ENCODE peak calls at places on chromosomes 6 and 20, in six cellular contexts. J, T, O, X, L and M are unnamed samples.

GRCh38 chr20:9611921-9612320 is 97.5 kb downstream of the LAMP5 start:
- DNase-seq in J (no peak), T (no peak), O (no peak), X (no peak), L (no peak), M (no peak)

GRCh38 chr20:18857640-18858039 is 44.1 kb downstream of the SCP2D1 start:
- DNase-seq in J (no peak), T (no peak), O (no peak), X (no peak), L (no peak), M (no peak)

GRCh38 chr6:115901896-115902295 is 158.8 kb downstream of the FRK start:
- DNase-seq in J (no peak), T (no peak), O (no peak), X (no peak), L (no peak), M (no peak)

GRCh38 chr6:106692112-106692822 is 62.9 kb downstream of the QRSL1 start:
- DNase-seq in J (no peak), T (no peak), O (no peak), X (no peak), L (no peak), M (no peak)

GRCh38 chr20:25355191-25355590 is 35.4 kb downstream of the ABHD12 start:
- DNase-seq in J (no peak), T (no peak), O (no peak), X (no peak), L (no peak), M (no peak)

GRCh38 chr6:151716446-151717047 is 90.9 kb upstream of the ESR1 start:
- DNase-seq in J (peak; percentile 60), T (no peak), O (peak; percentile 66), X (no peak), L (no peak), M (no peak)

GRCh38 chr20:43895235-43895634 is 19.4 kb upstream of the TOX2 start:
- DNase-seq in J (no peak), T (no peak), O (no peak), X (no peak), L (no peak), M (no peak)

GRCh38 chr6:83511901-83512681 is at the start of gene PRSS35:
- DNase-seq in J (peak; percentile 84), T (no peak), O (peak; percentile 7), X (no peak), L (peak; percentile 31), M (no peak)

GRCh38 chr6:32945106-32945761 is 4.4 kb upstream of the HLA-DMB start:
- DNase-seq in J (no peak), T (peak; percentile 67), O (no peak), X (no peak), L (no peak), M (no peak)

GRCh38 chr6:38136547-38136946 is 317.0 kb downstream of the ZFAND3 start:
- DNase-seq in J (no peak), T (no peak), O (no peak), X (no peak), L (no peak), M (no peak)

DNA sequence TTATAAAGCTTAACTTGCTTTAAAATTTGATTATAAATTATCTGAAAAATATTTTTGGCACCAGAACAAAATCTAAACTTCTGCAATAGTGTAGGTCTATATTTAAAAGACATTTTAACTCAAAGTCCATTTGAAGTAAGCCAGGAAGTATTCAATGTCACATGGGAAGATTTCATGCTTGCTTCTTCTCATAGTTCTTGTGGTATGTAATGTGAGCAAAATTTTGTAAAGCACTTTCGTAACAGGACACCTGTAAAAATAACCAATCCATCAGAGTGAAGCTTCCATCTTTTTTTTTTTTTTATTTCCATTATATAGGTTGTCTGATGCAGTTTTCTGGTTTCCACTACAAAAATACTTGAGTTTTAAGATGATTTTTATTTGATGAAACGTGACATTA is 386.1 kb downstream of the LAMA2 start:
- DNase-seq in J (no peak), T (no peak), O (no peak), X (no peak), L (no peak), M (no peak)
- TF ChIP-seq TAF1 in J (no peak), T (no peak), O (no peak), X (no peak), L (no peak), M (no peak)

GRCh38 chr20:40339661-40340449 is 349.2 kb downstream of the MAFB start:
- DNase-seq in J (no peak), T (no peak), O (no peak), X (no peak), L (no peak), M (no peak)
- TF ChIP-seq POLR2AphosphoS5 in J (no peak), T (no peak), O (no peak), X (no peak), L (no peak), M (no peak)

GRCh38 chr6:16809753-16810358 is 48.6 kb upstream of the ATXN1 start:
- DNase-seq in J (no peak), T (no peak), O (no peak), X (no peak), L (no peak), M (no peak)

GRCh38 chr6:16810411-16810810 is 49.2 kb upstream of the ATXN1 start:
- DNase-seq in J (no peak), T (no peak), O (no peak), X (no peak), L (no peak), M (no peak)

GRCh38 chr6:16812993-16813392 is 51.7 kb upstream of the ATXN1 start:
- DNase-seq in J (no peak), T (no peak), O (no peak), X (no peak), L (no peak), M (no peak)

GRCh38 chr6:16807956-16808355 is 46.7 kb upstream of the ATXN1 start:
- DNase-seq in J (no peak), T (no peak), O (peak; percentile 94), X (no peak), L (no peak), M (no peak)

GRCh38 chr6:16811277-16811979 is 50.2 kb upstream of the ATXN1 start:
- DNase-seq in J (no peak), T (no peak), O (no peak), X (no peak), L (no peak), M (no peak)
- TF ChIP-seq POLR2A in J (no peak), T (no peak), O (no peak), X (no peak), L (no peak), M (no peak)

DNA sequence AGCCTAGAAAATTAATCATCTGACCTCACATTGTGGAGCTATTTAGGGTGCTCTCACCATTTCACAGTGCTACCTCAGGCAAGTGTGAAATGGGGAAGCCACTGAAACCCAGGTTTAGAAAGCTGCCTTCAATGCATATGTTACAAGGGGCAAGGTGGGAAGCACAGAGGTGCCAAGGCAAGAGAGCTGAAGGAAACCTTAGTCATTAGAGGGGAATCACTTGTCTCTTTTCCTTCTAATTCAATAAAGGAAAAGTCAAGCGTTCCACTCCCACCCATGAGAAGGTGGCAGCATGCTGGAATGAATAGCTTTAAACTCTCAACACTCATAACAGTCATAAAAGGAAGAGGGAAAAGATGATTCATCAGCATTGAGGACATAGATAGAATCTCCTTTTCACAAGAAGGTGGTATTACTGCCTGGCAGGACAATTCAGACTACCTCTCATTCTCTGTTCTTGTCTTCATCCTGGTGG is 251.9 kb upstream of the IRAK1BP1 start:
- DNase-seq in J (no peak), T (peak; percentile 33), O (no peak), X (no peak), L (no peak), M (no peak)
- TF ChIP-seq TAF1 in J (no peak), T (no peak), O (no peak), X (no peak), L (no peak), M (no peak)

GRCh38 chr6:12033770-12034169 is 21.7 kb downstream of the HIVEP1 start:
- DNase-seq in J (no peak), T (no peak), O (no peak), X (no peak), L (no peak), M (no peak)
- TF ChIP-seq POLR2AphosphoS5 in J (no peak), T (no peak), O (no peak), X (no peak), L (no peak), M (no peak)

GRCh38 chr20:35301426-35301825 is 9.2 kb upstream of the FAM83C start:
- DNase-seq in J (no peak), T (no peak), O (no peak), X (no peak), L (no peak), M (no peak)

GRCh38 chr20:35303382-35303734 is 11.1 kb upstream of the FAM83C start:
- DNase-seq in J (no peak), T (no peak), O (no peak), X (no peak), L (no peak), M (no peak)

GRCh38 chr20:35303735-35304431 is 11.7 kb upstream of the FAM83C start:
- DNase-seq in J (peak; percentile 93), T (peak; percentile 31), O (peak; percentile 91), X (peak; percentile 74), L (peak; percentile 91), M (peak; percentile 73)

GRCh38 chr20:35300469-35301262 is 8.4 kb upstream of the FAM83C start:
- DNase-seq in J (no peak), T (no peak), O (no peak), X (no peak), L (no peak), M (no peak)

GRCh38 chr20:35302421-35303335 is 10.5 kb upstream of the FAM83C start:
- DNase-seq in J (no peak), T (no peak), O (no peak), X (no peak), L (no peak), M (no peak)
- TF ChIP-seq POLR2A in J (no peak), T (no peak), O (no peak), X (no peak), L (no peak), M (no peak)

DNA sequence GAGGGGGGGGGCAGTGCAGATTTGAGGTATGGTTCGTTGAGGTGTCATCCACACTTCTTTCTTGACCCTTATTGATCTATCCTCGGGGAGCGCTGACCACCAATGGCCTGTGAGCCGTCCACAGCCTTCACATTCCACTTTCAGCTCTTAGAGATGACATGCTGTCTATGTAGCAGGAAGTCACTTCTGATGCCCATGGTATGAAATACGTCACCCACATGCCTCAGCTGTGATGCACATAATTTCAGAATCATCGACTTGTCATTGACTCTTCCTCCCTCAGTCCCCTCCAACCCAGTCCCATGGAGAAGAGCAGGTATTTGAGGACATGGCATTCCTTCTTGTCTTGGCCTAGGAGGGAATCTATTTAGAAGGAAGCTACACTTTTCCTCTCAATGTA is 4.7 kb upstream of the ADGRF5 start:
- DNase-seq in J (no peak), T (no peak), O (no peak), X (no peak), L (no peak), M (no peak)
- TF ChIP-seq TAF1 in J (no peak), T (no peak), O (no peak), X (no peak), L (no peak), M (no peak)

DNA sequence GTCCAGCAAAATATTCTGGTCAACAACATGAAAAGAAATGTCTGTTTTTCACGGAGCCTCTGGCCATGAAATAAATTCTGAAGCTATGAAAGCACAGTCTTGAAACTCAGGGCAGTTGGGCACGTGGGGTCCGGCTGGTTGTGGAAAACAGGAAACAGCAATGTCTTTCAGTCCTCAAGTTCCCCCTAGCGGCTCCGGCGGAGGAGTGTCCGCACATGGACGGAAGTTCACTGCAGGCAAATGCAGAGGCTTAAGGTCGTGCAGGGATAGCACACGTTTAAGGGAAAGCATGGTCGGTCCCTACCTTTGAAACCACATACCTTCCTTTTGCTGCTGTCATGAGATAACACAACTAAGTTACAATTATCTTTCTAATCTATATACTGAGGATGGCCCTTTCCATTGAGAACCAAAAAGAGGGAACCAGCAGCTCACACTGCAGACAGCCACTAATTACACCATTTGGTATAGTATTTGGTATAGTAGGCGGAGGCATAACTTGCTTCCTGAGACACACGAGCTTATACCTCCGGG is 52.5 kb upstream of the NFATC2 start:
- DNase-seq in J (peak; percentile 81), T (peak; percentile 45), O (peak; percentile 88), X (peak; percentile 54), L (peak; percentile 81), M (peak; percentile 62)
- TF ChIP-seq POLR2AphosphoS5 in J (no peak), T (no peak), O (no peak), X (no peak), L (no peak), M (no peak)